ENCODE peak calls at places on chromosomes 4 and X, in six cellular contexts. One of them, this sample, is unnamed.

GRCh38 chrX:10240918-10241317 is 84.1 kb downstream of the CLCN4 start:
- DNase-seq in bronchial epithelial cell: peak; percentile 64
- DNase-seq in OCI-LY7: no peak
- DNase-seq in M059J: peak; percentile 76
- DNase-seq in Caki2: peak; percentile 50
- DNase-seq in neural progenitor cell: no peak
- DNase-seq in this sample: peak; percentile 39

GRCh38 chr4:171785392-171785791 is 27.8 kb upstream of the GALNTL6 start:
- DNase-seq in bronchial epithelial cell: no peak
- DNase-seq in OCI-LY7: no peak
- DNase-seq in M059J: no peak
- DNase-seq in Caki2: no peak
- DNase-seq in neural progenitor cell: no peak
- DNase-seq in this sample: peak; percentile 9

GRCh38 chr4:182449186-182449880 is 206.1 kb downstream of the TENM3 start:
- DNase-seq in bronchial epithelial cell: peak; percentile 7
- DNase-seq in OCI-LY7: no peak
- DNase-seq in M059J: peak; percentile 55
- DNase-seq in Caki2: no peak
- DNase-seq in neural progenitor cell: peak; percentile 87
- DNase-seq in this sample: peak; percentile 8

GRCh38 chr4:122099896-122100295 is 52.2 kb upstream of the BLTP1 start:
- DNase-seq in bronchial epithelial cell: peak; percentile 53
- DNase-seq in OCI-LY7: no peak
- DNase-seq in M059J: peak; percentile 75
- DNase-seq in Caki2: peak; percentile 12
- DNase-seq in neural progenitor cell: no peak
- DNase-seq in this sample: peak; percentile 36

GRCh38 chr4:41384992-41385391 is 128.3 kb downstream of the UCHL1 start:
- DNase-seq in bronchial epithelial cell: no peak
- DNase-seq in OCI-LY7: no peak
- DNase-seq in M059J: no peak
- DNase-seq in Caki2: no peak
- DNase-seq in neural progenitor cell: no peak
- DNase-seq in this sample: no peak

GRCh38 chrX:119516157-119516702 is 48.0 kb downstream of the SLC25A5 start:
- DNase-seq in bronchial epithelial cell: peak; percentile 44
- DNase-seq in OCI-LY7: peak; percentile 83
- DNase-seq in M059J: peak; percentile 71
- DNase-seq in Caki2: peak; percentile 61
- DNase-seq in neural progenitor cell: peak; percentile 74
- DNase-seq in this sample: peak; percentile 70

GRCh38 chr4:70703695-70704332 is 15.5 kb downstream of the UTP3 start:
- DNase-seq in bronchial epithelial cell: peak; percentile 89
- DNase-seq in OCI-LY7: peak; percentile 44
- DNase-seq in M059J: peak; percentile 51
- DNase-seq in Caki2: peak; percentile 61
- DNase-seq in neural progenitor cell: peak; percentile 64
- DNase-seq in this sample: peak; percentile 51

GRCh38 chr4:76582074-76582816 is 147.2 kb downstream of the SHROOM3 start:
- DNase-seq in bronchial epithelial cell: no peak
- DNase-seq in OCI-LY7: no peak
- DNase-seq in M059J: no peak
- DNase-seq in Caki2: no peak
- DNase-seq in neural progenitor cell: no peak
- DNase-seq in this sample: no peak

GRCh38 chr4:38412137-38412536 is 251.9 kb upstream of the KLF3 start:
- DNase-seq in bronchial epithelial cell: no peak
- DNase-seq in OCI-LY7: no peak
- DNase-seq in M059J: no peak
- DNase-seq in Caki2: no peak
- DNase-seq in neural progenitor cell: no peak
- DNase-seq in this sample: no peak

GRCh38 chrX:68498044-68498507 is 775 bp upstream of the YIPF6 start:
- DNase-seq in bronchial epithelial cell: peak; percentile 52
- DNase-seq in OCI-LY7: peak; percentile 12
- DNase-seq in M059J: no peak
- DNase-seq in Caki2: peak; percentile 55
- DNase-seq in neural progenitor cell: no peak
- DNase-seq in this sample: peak; percentile 76

GRCh38 chr4:139129206-139129605 is 47.8 kb downstream of the ELF2 start:
- DNase-seq in bronchial epithelial cell: peak; percentile 19
- DNase-seq in OCI-LY7: no peak
- DNase-seq in M059J: no peak
- DNase-seq in Caki2: no peak
- DNase-seq in neural progenitor cell: no peak
- DNase-seq in this sample: no peak

GRCh38 chrX:120781416-120781815 is 94.2 kb downstream of the CT47B1 start:
- DNase-seq in bronchial epithelial cell: peak; percentile 37
- DNase-seq in OCI-LY7: no peak
- DNase-seq in M059J: peak; percentile 59
- DNase-seq in Caki2: no peak
- DNase-seq in neural progenitor cell: no peak
- DNase-seq in this sample: peak; percentile 35

GRCh38 chr4:84366111-84366510 is 133.0 kb downstream of the NKX6-1 start:
- DNase-seq in bronchial epithelial cell: no peak
- DNase-seq in OCI-LY7: no peak
- DNase-seq in M059J: peak; percentile 1
- DNase-seq in Caki2: no peak
- DNase-seq in neural progenitor cell: no peak
- DNase-seq in this sample: no peak

GRCh38 chrX:8820910-8821527 is 19.8 kb upstream of the FAM9A start:
- DNase-seq in bronchial epithelial cell: no peak
- DNase-seq in OCI-LY7: no peak
- DNase-seq in M059J: peak; percentile 16
- DNase-seq in Caki2: no peak
- DNase-seq in neural progenitor cell: peak; percentile 69
- DNase-seq in this sample: peak; percentile 5

GRCh38 chrX:10233173-10233572 is 76.4 kb downstream of the CLCN4 start:
- DNase-seq in bronchial epithelial cell: no peak
- DNase-seq in OCI-LY7: no peak
- DNase-seq in M059J: peak; percentile 69
- DNase-seq in Caki2: no peak
- DNase-seq in neural progenitor cell: no peak
- DNase-seq in this sample: peak; percentile 43

GRCh38 chrX:135535077-135535630 is 14.7 kb downstream of the INTS6L start:
- DNase-seq in bronchial epithelial cell: peak; percentile 61
- DNase-seq in OCI-LY7: no peak
- DNase-seq in M059J: no peak
- DNase-seq in Caki2: no peak
- DNase-seq in neural progenitor cell: no peak
- DNase-seq in this sample: no peak

GRCh38 chr4:71293705-71294104 is 45.1 kb upstream of the SLC4A4 start:
- DNase-seq in bronchial epithelial cell: peak; percentile 75
- DNase-seq in OCI-LY7: no peak
- DNase-seq in M059J: peak; percentile 40
- DNase-seq in Caki2: peak; percentile 78
- DNase-seq in neural progenitor cell: no peak
- DNase-seq in this sample: no peak

GRCh38 chr4:7295917-7296660 is 103.8 kb downstream of the SORCS2 start:
- DNase-seq in bronchial epithelial cell: no peak
- DNase-seq in OCI-LY7: no peak
- DNase-seq in M059J: peak; percentile 14
- DNase-seq in Caki2: peak; percentile 14
- DNase-seq in neural progenitor cell: no peak
- DNase-seq in this sample: peak; percentile 4

GRCh38 chr4:110589297-110589696 is 33.6 kb downstream of the PITX2 start:
- DNase-seq in bronchial epithelial cell: peak; percentile 24
- DNase-seq in OCI-LY7: no peak
- DNase-seq in M059J: peak; percentile 11
- DNase-seq in Caki2: no peak
- DNase-seq in neural progenitor cell: no peak
- DNase-seq in this sample: peak; percentile 10

GRCh38 chrX:45070116-45071007 is 130.3 kb downstream of the DIPK2B start:
- DNase-seq in bronchial epithelial cell: peak; percentile 44
- DNase-seq in OCI-LY7: peak; percentile 54
- DNase-seq in M059J: peak; percentile 52
- DNase-seq in Caki2: peak; percentile 42
- DNase-seq in neural progenitor cell: peak; percentile 27
- DNase-seq in this sample: peak; percentile 42

GRCh38 chr4:93243262-93243661 is 585.3 kb upstream of the ATOH1 start:
- DNase-seq in bronchial epithelial cell: no peak
- DNase-seq in OCI-LY7: no peak
- DNase-seq in M059J: no peak
- DNase-seq in Caki2: no peak
- DNase-seq in neural progenitor cell: no peak
- DNase-seq in this sample: no peak